ENCODE peak calls at places on chromosome 16, in eight cellular contexts. L, U, B, C, N, K, R and M are unnamed samples.

GRCh38 chr16:19831678-19832077 is 53.0 kb downstream of the GPRC5B start:
- DNase-seq in L (no peak), U (no peak), B (no peak), C (no peak), N (no peak), K (peak), R (peak), M (no peak)

GRCh38 chr16:47477680-47478079 is 16.5 kb downstream of the PHKB start:
- DNase-seq in L (no peak), U (no peak), B (no peak), C (no peak), N (no peak), K (peak), R (peak), M (no peak)

GRCh38 chr16:59210955-59211541 is 476.9 kb upstream of the GOT2 start:
- DNase-seq in L (no peak), U (peak), B (no peak), C (no peak), N (peak), K (peak), R (peak), M (no peak)

GRCh38 chr16:87970206-87970605 is 19.0 kb downstream of the BANP start:
- DNase-seq in L (no peak), U (no peak), B (no peak), C (no peak), N (no peak), K (peak), R (no peak), M (no peak)

GRCh38 chr16:30096105-30096861 is at the start of gene YPEL3:
- DNase-seq in L (peak), U (peak), B (peak), C (peak), N (peak), K (peak), R (peak), M (peak)

GRCh38 chr16:23148166-23148512 is 1.1 kb downstream of the USP31 start:
- DNase-seq in L (no peak), U (no peak), B (no peak), C (no peak), N (no peak), K (peak), R (no peak), M (no peak)

GRCh38 chr16:57184890-57185445 is 871 bp downstream of the PSME3IP1 start:
- DNase-seq in L (no peak), U (no peak), B (no peak), C (no peak), N (no peak), K (no peak), R (no peak), M (no peak)

GRCh38 chr16:56911771-56912541 is 20.0 kb upstream of the HERPUD1 start:
- DNase-seq in L (no peak), U (no peak), B (no peak), C (no peak), N (no peak), K (no peak), R (no peak), M (no peak)

GRCh38 chr16:64478258-64478906 is 643.5 kb downstream of the CDH11 start:
- DNase-seq in L (no peak), U (peak), B (no peak), C (no peak), N (peak), K (peak), R (peak), M (no peak)

GRCh38 chr16:25126820-25127232 is 15.3 kb downstream of the LCMT1 start:
- DNase-seq in L (peak), U (peak), B (no peak), C (peak), N (peak), K (peak), R (peak), M (peak)

GRCh38 chr16:81069063-81069462 is 8.0 kb downstream of the C16orf46 start:
- DNase-seq in L (no peak), U (no peak), B (no peak), C (no peak), N (no peak), K (no peak), R (no peak), M (no peak)

GRCh38 chr16:74991593-74992403 is 6.9 kb upstream of the WDR59 start:
- DNase-seq in L (no peak), U (peak), B (no peak), C (no peak), N (no peak), K (no peak), R (no peak), M (no peak)

GRCh38 chr16:12417051-12417818 is 386.5 kb downstream of the CPPED1 start:
- DNase-seq in L (no peak), U (no peak), B (no peak), C (no peak), N (no peak), K (no peak), R (no peak), M (no peak)

GRCh38 chr16:75836377-75837010 is 110.2 kb upstream of the CPHXL start:
- DNase-seq in L (no peak), U (no peak), B (no peak), C (no peak), N (no peak), K (no peak), R (no peak), M (no peak)